ENCODE peak calls at places on chromosomes 7 and 10, in seven cellular contexts. Y is H9; S is ovary; U is right lobe of liver; J is cardiac muscle cell; X is spleen; L is CD8-positive, alpha-beta memory T cell. D is an unnamed sample.

GRCh38 chr7:121872831-121873764 is at the start of gene PTPRZ1:
- DNase-seq in Y (peak; percentile 77), S (peak; percentile 15), U (peak; percentile 44), J (peak; percentile 73), X (no peak), L (no peak), D (peak; percentile 70)

GRCh38 chr10:63976538-63976937 is 455.3 kb downstream of the REEP3 start:
- DNase-seq in Y (peak; percentile 71), S (no peak), U (peak; percentile 52), J (peak; percentile 74), X (no peak), L (no peak), D (peak; percentile 19)

GRCh38 chr7:99139031-99139430 is 4.9 kb downstream of the SMURF1 start:
- DNase-seq in Y (no peak), S (no peak), U (no peak), J (no peak), X (no peak), L (no peak), D (no peak)

GRCh38 chr10:48800283-48800675 is 115.6 kb downstream of the WDFY4 start:
- DNase-seq in Y (no peak), S (no peak), U (no peak), J (no peak), X (no peak), L (no peak), D (no peak)

GRCh38 chr10:69867699-69868558 is 66.2 kb downstream of the COL13A1 start:
- DNase-seq in Y (peak; percentile 76), S (no peak), U (no peak), J (no peak), X (no peak), L (no peak), D (peak; percentile 20)

GRCh38 chr7:2530076-2530967 is 10.7 kb downstream of the LFNG start:
- DNase-seq in Y (no peak), S (no peak), U (no peak), J (no peak), X (peak; percentile 95), L (peak; percentile 90), D (peak; percentile 79)

GRCh38 chr10:17003151-17003550 is 126.5 kb downstream of the CUBN start:
- DNase-seq in Y (no peak), S (peak; percentile 59), U (no peak), J (no peak), X (no peak), L (peak; percentile 85), D (no peak)

GRCh38 chr7:34675749-34676374 is 17.8 kb downstream of the NPSR1 start:
- DNase-seq in Y (peak; percentile 49), S (no peak), U (no peak), J (peak; percentile 43), X (no peak), L (no peak), D (no peak)

GRCh38 chr10:95355241-95355779 is 64.5 kb upstream of the PDLIM1 start:
- DNase-seq in Y (no peak), S (no peak), U (no peak), J (no peak), X (no peak), L (no peak), D (no peak)

GRCh38 chr10:94567714-94568520 is 22.3 kb downstream of the HELLS start:
- DNase-seq in Y (no peak), S (no peak), U (no peak), J (no peak), X (no peak), L (no peak), D (no peak)

GRCh38 chr10:17248964-17249363 is 20.9 kb downstream of the VIM start:
- DNase-seq in Y (no peak), S (no peak), U (no peak), J (no peak), X (no peak), L (no peak), D (no peak)

GRCh38 chr10:72335394-72336258 is 19.1 kb downstream of the DNAJB12 start:
- DNase-seq in Y (no peak), S (peak; percentile 80), U (peak; percentile 82), J (no peak), X (peak; percentile 94), L (peak; percentile 65), D (peak; percentile 89)

GRCh38 chr7:23598321-23598720 is 1.1 kb downstream of the CCDC126 start:
- DNase-seq in Y (no peak), S (no peak), U (no peak), J (no peak), X (no peak), L (no peak), D (no peak)

GRCh38 chr7:1214516-1214915 is 18.2 kb upstream of the UNCX start:
- DNase-seq in Y (no peak), S (no peak), U (no peak), J (no peak), X (no peak), L (no peak), D (no peak)

GRCh38 chr7:21828846-21829245 is 116.9 kb downstream of the CDCA7L start:
- DNase-seq in Y (peak; percentile 32), S (no peak), U (no peak), J (peak; percentile 33), X (no peak), L (no peak), D (no peak)

GRCh38 chr10:17671307-17671706 is 27.4 kb downstream of the STAM start:
- DNase-seq in Y (no peak), S (no peak), U (no peak), J (no peak), X (no peak), L (no peak), D (no peak)

GRCh38 chr7:122719010-122719578 is 16.4 kb upstream of the RNF148 start:
- DNase-seq in Y (no peak), S (no peak), U (no peak), J (no peak), X (no peak), L (no peak), D (no peak)

GRCh38 chr10:131211965-131212619 is 99.4 kb downstream of the TCERG1L start:
- DNase-seq in Y (peak; percentile 5), S (no peak), U (no peak), J (no peak), X (no peak), L (no peak), D (no peak)

GRCh38 chr7:85186083-85186520 is 754 bp downstream of the SEMA3D start:
- DNase-seq in Y (peak; percentile 59), S (peak; percentile 37), U (no peak), J (peak; percentile 65), X (peak; percentile 76), L (no peak), D (peak; percentile 63)

GRCh38 chr10:102342462-102342861 is 53.0 kb upstream of the NFKB2 start:
- DNase-seq in Y (peak; percentile 63), S (no peak), U (no peak), J (no peak), X (no peak), L (no peak), D (no peak)

GRCh38 chr7:32150039-32150438 is 79.8 kb upstream of the PDE1C start:
- DNase-seq in Y (no peak), S (no peak), U (no peak), J (no peak), X (no peak), L (no peak), D (peak; percentile 14)

GRCh38 chr7:50265968-50266694 is 38.4 kb upstream of the IKZF1 start:
- DNase-seq in Y (no peak), S (no peak), U (no peak), J (no peak), X (no peak), L (peak; percentile 55), D (no peak)

GRCh38 chr10:77392236-77392721 is 245.3 kb downstream of the KCNMA1 start:
- DNase-seq in Y (no peak), S (no peak), U (no peak), J (no peak), X (no peak), L (no peak), D (no peak)

GRCh38 chr10:33365871-33366411 is 31.5 kb upstream of the NRP1 start:
- DNase-seq in Y (no peak), S (no peak), U (no peak), J (no peak), X (no peak), L (no peak), D (no peak)

GRCh38 chr10:60564475-60564874 is 174.8 kb upstream of the ANK3 start:
- DNase-seq in Y (no peak), S (no peak), U (no peak), J (no peak), X (no peak), L (no peak), D (no peak)

DNA sequence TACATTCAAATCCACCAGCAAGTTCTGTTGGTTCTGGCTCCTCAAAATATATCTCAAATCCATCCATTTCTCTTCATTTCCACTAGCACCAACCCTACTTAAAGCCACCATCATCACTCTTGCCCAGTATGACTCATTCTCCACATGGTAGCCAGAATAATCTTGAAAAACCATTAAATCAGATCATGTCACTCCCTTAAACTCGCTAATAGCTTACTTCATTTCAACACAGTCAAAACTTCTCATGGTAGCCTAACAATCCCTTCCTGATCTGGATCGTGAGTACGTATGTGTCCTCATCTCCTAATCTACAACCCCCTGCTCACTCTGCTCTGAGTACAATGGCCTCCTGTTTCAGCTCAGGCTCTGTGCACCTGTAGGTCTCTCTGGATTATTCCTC is 8.7 kb downstream of the EPC1 start:
- DNase-seq in Y (no peak), S (no peak), U (no peak), J (no peak), X (no peak), L (no peak), D (no peak)
- H3K4me1 ChIP-seq in Y (no peaks in the 10 kb centered on the region), S (peaks cover 25% of the 10 kb centered on the region), U (peaks cover 40% of the 10 kb centered on the region), J (peaks cover 15% of the 10 kb centered on the region), X (peaks cover 99% of the 10 kb centered on the region), L (peaks cover 92% of the 10 kb centered on the region), D (peaks cover 26% of the 10 kb centered on the region)

GRCh38 chr7:71173955-71174354 is 42.0 kb downstream of the GALNT17 start:
- DNase-seq in Y (no peak), S (peak; percentile 57), U (peak; percentile 40), J (no peak), X (no peak), L (no peak), D (no peak)
- H3K9me3 ChIP-seq in Y (no peaks in the 10 kb centered on the region), S (no peaks in the 10 kb centered on the region), U (no peaks in the 10 kb centered on the region), J (no peaks in the 10 kb centered on the region), X (peaks cover 29% of the 10 kb centered on the region), L (no peaks in the 10 kb centered on the region), D (no peaks in the 10 kb centered on the region)

GRCh38 chr7:55374213-55374612 is 9.1 kb downstream of the LANCL2 start:
- DNase-seq in Y (no peak), S (no peak), U (no peak), J (no peak), X (no peak), L (no peak), D (no peak)
- H3K27ac ChIP-seq in Y (no peak overlapping the region), S (no peak overlapping the region), U (no peak overlapping the region), J (no peak overlapping the region), X (no peak overlapping the region), L (no peak overlapping the region), D (no peak overlapping the region)

DNA sequence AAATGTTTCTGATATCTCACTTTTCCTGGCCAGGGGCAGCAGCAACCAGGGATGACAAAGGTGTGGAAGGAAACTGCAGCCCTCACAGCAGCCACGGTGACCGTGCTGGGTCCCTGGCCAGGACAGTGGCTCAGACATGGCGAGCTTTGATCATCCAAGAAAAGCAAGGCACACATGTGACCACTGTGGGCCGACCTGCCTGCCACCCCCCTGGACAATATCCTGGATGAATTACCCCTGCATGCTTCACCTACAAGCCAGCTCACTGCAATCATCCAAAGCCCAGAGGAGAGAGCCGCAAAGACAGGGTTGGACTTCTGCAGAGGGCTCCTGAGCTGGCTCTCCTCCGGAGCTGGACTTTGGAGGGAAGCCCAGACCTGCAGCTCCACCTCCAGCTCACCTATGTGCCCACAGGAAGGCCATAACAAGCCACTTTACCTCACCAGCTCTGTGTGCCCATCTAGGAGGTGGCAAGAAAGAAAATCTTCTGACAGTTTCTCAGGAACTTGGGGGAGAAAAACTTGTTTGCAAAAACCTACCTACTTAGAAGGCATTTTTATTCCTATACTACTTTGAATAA is 2.7 kb downstream of the CHST15 start:
- DNase-seq in Y (no peak), S (no peak), U (peak; percentile 68), J (no peak), X (no peak), L (no peak), D (no peak)
- H3K4me1 ChIP-seq in Y (no peaks in the 10 kb centered on the region), S (peaks cover 31% of the 10 kb centered on the region), U (peaks cover 17% of the 10 kb centered on the region), J (no peaks in the 10 kb centered on the region), X (peaks cover 97% of the 10 kb centered on the region), L (no peaks in the 10 kb centered on the region), D (no peaks in the 10 kb centered on the region)

D was measured in right cardiac atrium.